ENCODE peak calls at places on chromosomes 4 and X, in seven cellular contexts. C, E, A, F, K, D and G are unnamed samples.

GRCh38 chr4:77163636-77164035 is 6.6 kb downstream of the CCNG2 start:
- DNase-seq in C (no peak), E (no peak), A (no peak), F (no peak), K (no peak), D (no peak), G (no peak)

GRCh38 chr4:37537484-37537883 is 148.7 kb downstream of the RELL1 start:
- DNase-seq in C (no peak), E (no peak), A (no peak), F (no peak), K (no peak), D (no peak), G (no peak)

GRCh38 chrX:152212969-152213368 is 74.6 kb upstream of the MAGEA10 start:
- DNase-seq in C (no peak), E (no peak), A (no peak), F (no peak), K (no peak), D (no peak), G (no peak)

GRCh38 chr4:14695411-14695810 is 306.9 kb upstream of the CPEB2 start:
- DNase-seq in C (peak; percentile 13), E (no peak), A (no peak), F (no peak), K (no peak), D (no peak), G (no peak)

GRCh38 chr4:77188498-77189187 is 31.6 kb downstream of the CCNG2 start:
- DNase-seq in C (no peak), E (no peak), A (no peak), F (no peak), K (no peak), D (no peak), G (no peak)

GRCh38 chr4:73862357-73862756 is 6.8 kb upstream of the CXCL1 start:
- DNase-seq in C (peak; percentile 49), E (no peak), A (no peak), F (no peak), K (no peak), D (no peak), G (no peak)

GRCh38 chrX:136204571-136204970 is 46.6 kb downstream of the MAP7D3 start:
- DNase-seq in C (peak; percentile 76), E (no peak), A (peak; percentile 67), F (no peak), K (peak; percentile 57), D (no peak), G (no peak)

GRCh38 chrX:149259241-149259640 is 245.9 kb downstream of the IDS start:
- DNase-seq in C (no peak), E (no peak), A (no peak), F (no peak), K (no peak), D (no peak), G (no peak)

GRCh38 chrX:131812847-131813825 is 210.0 kb upstream of the STK26 start:
- DNase-seq in C (peak; percentile 93), E (no peak), A (peak; percentile 65), F (peak; percentile 18), K (no peak), D (no peak), G (peak; percentile 88)

GRCh38 chr4:40283968-40284367 is 51.2 kb upstream of the CHRNA9 start:
- DNase-seq in C (no peak), E (peak; percentile 70), A (no peak), F (no peak), K (no peak), D (no peak), G (peak; percentile 82)

GRCh38 chr4:74415602-74416300 is 29.2 kb upstream of the AREG start:
- DNase-seq in C (no peak), E (no peak), A (no peak), F (no peak), K (no peak), D (no peak), G (no peak)

GRCh38 chr4:56787380-56787779 is 34.1 kb downstream of the SPINK2 start:
- DNase-seq in C (no peak), E (no peak), A (no peak), F (no peak), K (no peak), D (peak; percentile 16), G (no peak)

GRCh38 chr4:150853882-150854281 is 161.2 kb downstream of the LRBA start:
- DNase-seq in C (no peak), E (no peak), A (no peak), F (no peak), K (no peak), D (no peak), G (no peak)

GRCh38 chr4:82469776-82470345 is 39.5 kb downstream of the ENOPH1 start:
- DNase-seq in C (peak; percentile 54), E (no peak), A (no peak), F (no peak), K (no peak), D (no peak), G (no peak)

GRCh38 chr4:156971168-156971601 is 414 bp downstream of the PDGFC start:
- DNase-seq in C (no peak), E (no peak), A (peak; percentile 71), F (no peak), K (peak; percentile 56), D (peak; percentile 60), G (peak; percentile 78)

GRCh38 chrX:13666836-13667235 is 13.9 kb downstream of the TCEANC start:
- DNase-seq in C (peak; percentile 54), E (no peak), A (no peak), F (no peak), K (no peak), D (no peak), G (no peak)

GRCh38 chr4:7715251-7716014 is 224.2 kb downstream of the AFAP1 start:
- DNase-seq in C (no peak), E (no peak), A (no peak), F (no peak), K (no peak), D (no peak), G (no peak)

GRCh38 chrX:110180928-110181310 is 137.0 kb downstream of the AMMECR1 start:
- DNase-seq in C (peak; percentile 58), E (no peak), A (no peak), F (no peak), K (no peak), D (no peak), G (no peak)

GRCh38 chr4:21034728-21035127 is 334.5 kb downstream of the PACRGL start:
- DNase-seq in C (no peak), E (no peak), A (no peak), F (no peak), K (no peak), D (no peak), G (no peak)

GRCh38 chr4:172392741-172393140 is 579.5 kb downstream of the GALNTL6 start:
- DNase-seq in C (no peak), E (no peak), A (no peak), F (no peak), K (no peak), D (no peak), G (no peak)

GRCh38 chrX:152865232-152865920 is 32.5 kb upstream of the ZNF185 start:
- DNase-seq in C (peak; percentile 45), E (no peak), A (no peak), F (no peak), K (no peak), D (no peak), G (no peak)

GRCh38 chr4:187289371-187289770 is 565.7 kb upstream of the FAT1 start:
- DNase-seq in C (no peak), E (no peak), A (no peak), F (no peak), K (no peak), D (no peak), G (no peak)

GRCh38 chr4:1531683-1532548 is 125.7 kb upstream of the NKX1-1 start:
- DNase-seq in C (no peak), E (no peak), A (no peak), F (no peak), K (peak; percentile 27), D (peak; percentile 2), G (peak; percentile 51)

GRCh38 chr4:183657564-183657963 is 1.4 kb downstream of the RWDD4 start:
- DNase-seq in C (peak; percentile 21), E (no peak), A (no peak), F (no peak), K (no peak), D (no peak), G (no peak)

GRCh38 chr4:73589261-73589847 is 30.9 kb downstream of the RASSF6 start:
- DNase-seq in C (peak; percentile 92), E (no peak), A (no peak), F (peak; percentile 22), K (no peak), D (no peak), G (no peak)

GRCh38 chrX:123277821-123278220 is 93.7 kb downstream of the GRIA3 start:
- DNase-seq in C (no peak), E (no peak), A (no peak), F (no peak), K (no peak), D (no peak), G (no peak)

GRCh38 chrX:29699214-29699613 is 516.1 kb upstream of the MAGEB2 start:
- DNase-seq in C (peak; percentile 5), E (no peak), A (no peak), F (no peak), K (no peak), D (no peak), G (no peak)

GRCh38 chr4:16745009-16745408 is 153.4 kb downstream of the LDB2 start:
- DNase-seq in C (peak; percentile 91), E (no peak), A (no peak), F (no peak), K (no peak), D (peak; percentile 2), G (no peak)

GRCh38 chr4:152243890-152244595 is 291.8 kb downstream of the FBXW7 start:
- DNase-seq in C (peak; percentile 48), E (no peak), A (peak; percentile 69), F (no peak), K (no peak), D (no peak), G (no peak)

GRCh38 chr4:144667500-144667899 is 21.5 kb downstream of the HHIP start:
- DNase-seq in C (peak; percentile 41), E (no peak), A (no peak), F (no peak), K (no peak), D (no peak), G (no peak)

GRCh38 chrX:1453951-1454785 is 1.5 kb upstream of the ASMTL start:
- DNase-seq in C (peak; percentile 72), E (peak; percentile 90), A (peak; percentile 92), F (peak; percentile 80), K (peak; percentile 90), D (peak; percentile 92), G (peak; percentile 97)

GRCh38 chr4:90444904-90445303 is 317.7 kb downstream of the CCSER1 start:
- DNase-seq in C (no peak), E (no peak), A (no peak), F (no peak), K (no peak), D (no peak), G (no peak)

GRCh38 chr4:52612341-52612740 is 46.8 kb downstream of the USP46 start:
- DNase-seq in C (no peak), E (no peak), A (no peak), F (no peak), K (no peak), D (no peak), G (no peak)